ENCODE peak calls at places on chromosomes 1 and 21, in five cellular contexts. I, K, M, W and Z are unnamed samples.

GRCh38 chr1:245188350-245188749 is 33.6 kb downstream of the KIF26B start:
- DNase-seq in I (no peak), K (no peak), M (no peak), W (no peak), Z (no peak)

GRCh38 chr1:64357376-64357775 is 112.6 kb upstream of the CACHD1 start:
- DNase-seq in I (no peak), K (no peak), M (no peak), W (no peak), Z (no peak)

GRCh38 chr1:49323925-49324540 is 547.3 kb upstream of the BEND5 start:
- DNase-seq in I (no peak), K (no peak), M (no peak), W (no peak), Z (no peak)

GRCh38 chr21:41604583-41605041 is 96.7 kb upstream of the TMPRSS2 start:
- DNase-seq in I (no peak), K (no peak), M (no peak), W (no peak), Z (no peak)

GRCh38 chr1:1941868-1942752 is 23.0 kb upstream of the TMEM52 start:
- DNase-seq in I (no peak), K (peak), M (no peak), W (no peak), Z (no peak)

GRCh38 chr1:206703647-206704046 is 18.9 kb downstream of the MAPKAPK2 start:
- DNase-seq in I (peak), K (no peak), M (peak), W (no peak), Z (no peak)

GRCh38 chr1:40784141-40784770 is 669 bp downstream of the KCNQ4 start:
- DNase-seq in I (no peak), K (peak), M (no peak), W (no peak), Z (no peak)

GRCh38 chr1:45640293-45640692 is 16.4 kb upstream of the CCDC17 start:
- DNase-seq in I (no peak), K (no peak), M (no peak), W (no peak), Z (no peak)

GRCh38 chr1:54334996-54335395 is 71.2 kb downstream of the SSBP3 start:
- DNase-seq in I (no peak), K (no peak), M (no peak), W (no peak), Z (peak)

GRCh38 chr1:14894811-14895524 is 258.6 kb upstream of the TMEM51 start:
- DNase-seq in I (no peak), K (no peak), M (no peak), W (no peak), Z (no peak)

GRCh38 chr1:160179336-160179735 is 11.0 kb upstream of the CASQ1 start:
- DNase-seq in I (no peak), K (no peak), M (no peak), W (no peak), Z (no peak)

GRCh38 chr21:14530574-14530973 is 15.5 kb downstream of the SAMSN1 start:
- DNase-seq in I (no peak), K (no peak), M (no peak), W (no peak), Z (no peak)

GRCh38 chr1:89407355-89407754 is 43.5 kb downstream of the GBP6 start:
- DNase-seq in I (no peak), K (no peak), M (no peak), W (no peak), Z (no peak)

GRCh38 chr1:33211972-33212371 is 30.1 kb upstream of the TRIM62 start:
- DNase-seq in I (no peak), K (no peak), M (no peak), W (no peak), Z (no peak)

GRCh38 chr1:156114919-156115513 is 505 bp downstream of the LMNA start:
- DNase-seq in I (no peak), K (peak), M (peak), W (no peak), Z (peak)

GRCh38 chr1:53740621-53741105 is 1.7 kb upstream of the GLIS1 start:
- DNase-seq in I (no peak), K (no peak), M (no peak), W (no peak), Z (no peak)

GRCh38 chr1:111603979-111604378 is 15.6 kb upstream of the RAP1A start:
- DNase-seq in I (peak), K (no peak), M (peak), W (no peak), Z (no peak)

GRCh38 chr1:159171254-159171687 is at the start of gene CADM3:
- DNase-seq in I (no peak), K (peak), M (no peak), W (no peak), Z (peak)